ENCODE peak calls at places on chromosomes 3 and 15, in eight cellular contexts. H is endothelial cell; G is AG04450; E is omental fat pad; K is CD4-positive, alpha-beta T cell; X is MM.1S; R is foreskin fibroblast; O is glutamatergic neuron. M is an unnamed sample.

GRCh38 chr3:11661827-11662226 is 18.1 kb upstream of the VGLL4 start:
- DNase-seq in O (no peak), G (no peak), H (no peak), X (no peak), R (peak), K (no peak), E (no peak), M (no peak)

GRCh38 chr3:107740992-107741896 is 218.5 kb downstream of the BBX start:
- DNase-seq in E (no peak), H (no peak), X (peak), K (no peak), O (no peak), R (no peak), G (no peak), M (peak)

GRCh38 chr3:59016930-59017616 is 32.8 kb downstream of the CFAP20DC start:
- DNase-seq in K (no peak), H (no peak), R (no peak), O (no peak), G (no peak), E (no peak), X (no peak), M (no peak)

GRCh38 chr15:31270767-31271166 is 55.9 kb upstream of the KLF13 start:
- DNase-seq in X (no peak), G (no peak), R (no peak), K (no peak), H (no peak), E (peak), O (no peak), M (no peak)

GRCh38 chr15:61243984-61244593 is 15.0 kb upstream of the RORA start:
- DNase-seq in X (no peak), H (no peak), O (no peak), G (no peak), E (no peak), K (no peak), R (no peak), M (no peak)

GRCh38 chr15:90119367-90119766 is 17.1 kb upstream of the IDH2 start:
- DNase-seq in K (no peak), O (no peak), G (no peak), E (no peak), X (no peak), H (no peak), R (no peak), M (no peak)

GRCh38 chr3:168094580-168094876 is 1.2 kb downstream of the GOLIM4 start:
- DNase-seq in X (no peak), K (peak), H (no peak), G (no peak), R (no peak), E (no peak), O (peak), M (no peak)

GRCh38 chr3:50708620-50709019 is 33.9 kb downstream of the DOCK3 start:
- DNase-seq in G (no peak), H (no peak), X (no peak), K (no peak), R (no peak), E (no peak), O (no peak), M (no peak)

GRCh38 chr3:130975251-130975650 is 51.4 kb downstream of the ASTE1 start:
- DNase-seq in G (no peak), R (no peak), O (no peak), X (no peak), E (no peak), H (no peak), K (no peak), M (no peak)

GRCh38 chr3:140093742-140094141 is 158.8 kb downstream of the CLSTN2 start:
- DNase-seq in E (peak), H (no peak), K (no peak), O (no peak), G (peak), X (no peak), R (peak), M (peak)

GRCh38 chr3:127478922-127479321 is 111.6 kb downstream of the TPRA1 start:
- DNase-seq in G (no peak), X (no peak), O (no peak), H (no peak), R (no peak), E (no peak), K (no peak), M (no peak)

GRCh38 chr15:77864211-77865105 is 213.1 kb downstream of the TBC1D2B start:
- DNase-seq in G (no peak), O (no peak), E (no peak), R (no peak), K (no peak), X (no peak), H (no peak), M (no peak)

GRCh38 chr3:122572940-122573412 is 4.5 kb upstream of the PARP15 start:
- DNase-seq in X (no peak), R (peak), G (no peak), K (peak), E (no peak), H (no peak), O (no peak), M (no peak)

GRCh38 chr3:183265157-183265642 is 12.1 kb downstream of the B3GNT5 start:
- DNase-seq in O (no peak), R (no peak), K (no peak), X (no peak), E (no peak), H (peak), G (no peak), M (peak)

GRCh38 chr15:51403072-51403878 is 61.8 kb downstream of the GLDN start:
- DNase-seq in G (peak), E (no peak), H (no peak), X (peak), K (no peak), R (peak), O (no peak), M (peak)

GRCh38 chr3:127217594-127218456 is 24.9 kb downstream of the PRR23E start:
- DNase-seq in K (no peak), X (no peak), E (no peak), R (peak), G (no peak), O (no peak), H (no peak), M (no peak)

GRCh38 chr3:128499724-128500275 is 6.8 kb upstream of the GATA2 start:
- DNase-seq in R (no peak), X (no peak), O (no peak), H (no peak), E (no peak), K (no peak), G (no peak), M (no peak)

GRCh38 chr3:128497305-128498126 is 4.5 kb upstream of the GATA2 start:
- DNase-seq in X (peak), K (peak), H (peak), O (peak), R (no peak), G (no peak), E (no peak), M (no peak)

GRCh38 chr3:128496602-128497304 is 3.8 kb upstream of the GATA2 start:
- DNase-seq in X (no peak), G (no peak), R (no peak), H (peak), O (peak), E (no peak), K (no peak), M (no peak)

GRCh38 chr3:128498901-128499530 is 6.0 kb upstream of the GATA2 start:
- DNase-seq in K (no peak), E (no peak), G (no peak), H (no peak), R (no peak), O (no peak), X (no peak), M (no peak)

DNA sequence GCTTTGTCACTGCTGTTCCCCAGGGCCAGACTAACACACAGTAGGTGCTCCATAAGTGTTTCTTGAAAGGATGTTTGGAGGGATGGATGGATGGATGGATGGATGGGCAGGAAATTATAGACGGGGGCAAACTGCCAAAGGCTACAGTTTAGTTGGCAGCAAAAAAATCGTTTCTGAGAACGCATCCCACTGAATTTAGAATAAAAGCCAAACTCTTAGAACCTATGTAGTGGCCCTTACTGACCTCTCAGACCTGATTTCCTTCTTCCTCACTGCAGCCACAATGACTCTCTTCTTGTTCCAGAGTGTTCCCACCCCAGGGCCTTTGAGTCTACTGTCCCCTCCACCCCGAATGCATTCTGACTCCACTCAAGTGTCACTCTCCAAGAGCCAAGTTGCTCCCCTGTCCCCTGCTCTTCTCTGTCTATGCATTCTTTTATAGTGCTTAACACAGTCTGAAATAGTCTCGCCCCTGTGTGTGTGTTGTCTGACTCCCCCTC is 5.2 kb upstream of the GATA2 start:
- DNase-seq in H (no peak), X (no peak), G (no peak), O (no peak), R (no peak), E (no peak), K (no peak), M (no peak)
- TF ChIP-seq CTCF in H (no peak), X (no peak), G (no peak), O (no peak), R (no peak), E (no peak), K (no peak), M (no peak)

DNA sequence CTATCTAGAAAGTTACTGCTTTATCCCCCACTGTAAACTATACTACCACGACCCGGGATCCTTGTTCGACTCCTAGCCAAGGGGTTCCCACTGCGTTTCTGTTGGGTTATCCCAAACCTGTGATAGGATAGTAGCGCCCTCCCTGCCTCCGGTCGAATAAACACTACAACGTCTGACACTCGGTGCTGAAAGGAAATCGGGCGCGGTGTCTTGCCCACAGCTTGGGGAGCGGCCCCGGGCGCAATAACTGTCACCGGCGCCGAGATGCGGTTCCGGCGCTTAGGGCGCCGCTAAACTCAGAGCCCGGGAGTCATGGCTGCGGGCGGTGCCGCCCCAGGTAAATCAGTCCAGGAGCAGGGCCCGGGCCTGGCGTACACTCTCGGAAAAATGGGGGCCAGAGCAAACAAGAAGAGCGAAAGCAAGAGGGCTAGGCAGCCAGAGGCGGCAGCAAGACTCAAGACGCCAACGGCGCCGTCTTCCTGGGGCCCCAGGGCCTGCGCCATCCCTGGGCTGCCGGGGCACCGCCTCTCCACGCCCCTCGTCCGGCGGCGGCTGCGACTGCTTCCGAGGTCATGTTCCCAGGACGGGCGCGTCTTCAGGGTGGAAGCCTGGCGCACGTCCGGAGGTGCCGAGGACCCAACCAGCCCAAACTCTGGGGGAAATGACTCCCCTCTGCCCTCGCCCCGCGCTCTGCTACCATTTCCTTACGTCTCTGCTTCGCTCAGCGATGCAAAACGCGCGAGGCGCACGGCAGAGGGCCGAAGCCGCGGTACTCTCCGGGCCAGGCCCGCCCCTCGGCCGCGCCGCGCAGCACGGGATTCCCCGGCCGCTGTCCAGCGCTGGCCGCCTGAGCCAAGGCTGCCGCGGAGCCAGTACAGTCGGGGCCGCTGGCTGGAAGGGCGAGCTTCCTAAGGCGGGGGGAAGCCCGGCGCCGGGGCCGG is at the start of gene DUT:
- DNase-seq in X (peak), O (peak), R (peak), H (peak), E (peak), K (peak), G (peak), M (peak)
- TF ChIP-seq CTCF in X (peak), O (no peak), R (no peak), H (no peak), E (no peak), K (no peak), G (peak), M (no peak)

DNA sequence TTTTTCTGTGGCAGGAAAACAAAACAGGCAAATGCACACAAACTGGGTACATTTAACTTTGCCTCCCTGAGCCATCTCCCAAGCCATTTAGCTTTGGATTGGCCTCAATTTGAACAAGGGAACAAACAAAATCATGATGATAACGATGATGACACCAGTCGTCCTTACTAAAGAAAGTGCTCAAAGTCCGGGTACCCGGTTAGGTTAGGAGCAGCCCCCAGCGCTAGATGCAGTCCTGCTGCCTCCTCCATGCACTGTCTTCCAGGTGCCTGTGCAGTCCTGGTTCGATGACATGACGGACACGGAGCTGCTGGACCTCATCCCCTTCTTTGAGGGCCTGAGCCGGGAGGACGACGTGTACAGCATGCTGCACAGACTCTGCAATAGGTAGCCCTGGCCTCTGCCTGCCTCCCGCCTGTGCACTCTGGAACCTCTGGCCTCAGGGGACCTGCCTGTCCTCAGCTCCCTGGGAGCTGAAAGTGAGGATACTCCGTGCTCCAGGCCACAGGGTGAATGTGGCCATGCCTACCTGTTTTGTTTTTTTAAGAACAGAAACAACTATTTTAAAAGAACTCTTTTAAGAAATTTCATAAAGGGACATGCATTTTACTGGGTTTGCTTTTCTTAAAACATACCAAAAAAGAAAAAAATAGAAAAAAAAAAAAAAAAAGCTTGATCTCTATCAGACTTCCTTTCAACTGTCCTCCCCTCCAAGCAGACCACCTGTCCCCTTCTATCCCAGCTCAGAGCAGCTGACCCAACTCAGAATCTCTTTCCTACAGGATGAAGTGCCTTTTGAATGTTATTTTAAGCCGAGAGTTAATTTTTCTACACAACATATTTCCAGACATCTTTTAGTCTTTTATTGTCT is 9.9 kb upstream of the VILL start:
- DNase-seq in H (no peak), K (no peak), O (no peak), E (no peak), X (no peak), R (no peak), G (no peak), M (no peak)
- TF ChIP-seq CTCF in H (no peak), K (no peak), O (no peak), E (no peak), X (no peak), R (no peak), G (no peak), M (no peak)

GRCh38 chr3:25033407-25034029 is 394.5 kb upstream of the RARB start:
- DNase-seq in O (peak), K (no peak), G (no peak), R (no peak), E (no peak), H (peak), X (peak), M (no peak)
- TF ChIP-seq CTCF in O (peak), K (no peak), G (peak), R (peak), E (no peak), H (peak), X (peak), M (peak)

GRCh38 chr3:172033392-172033791 is 6.0 kb upstream of the FNDC3B start:
- DNase-seq in G (no peak), O (no peak), R (no peak), X (no peak), E (no peak), H (no peak), K (no peak), M (no peak)

GRCh38 chr3:172036541-172037215 is 2.7 kb upstream of the FNDC3B start:
- DNase-seq in O (no peak), K (no peak), G (no peak), E (no peak), X (no peak), R (no peak), H (no peak), M (no peak)

GRCh38 chr3:172031957-172032356 is 7.4 kb upstream of the FNDC3B start:
- DNase-seq in X (no peak), E (no peak), O (no peak), R (no peak), H (no peak), K (no peak), G (no peak), M (no peak)

GRCh38 chr3:172038823-172039222 is 555 bp upstream of the FNDC3B start:
- DNase-seq in E (no peak), R (peak), X (no peak), H (no peak), O (no peak), K (no peak), G (no peak), M (no peak)

DNA sequence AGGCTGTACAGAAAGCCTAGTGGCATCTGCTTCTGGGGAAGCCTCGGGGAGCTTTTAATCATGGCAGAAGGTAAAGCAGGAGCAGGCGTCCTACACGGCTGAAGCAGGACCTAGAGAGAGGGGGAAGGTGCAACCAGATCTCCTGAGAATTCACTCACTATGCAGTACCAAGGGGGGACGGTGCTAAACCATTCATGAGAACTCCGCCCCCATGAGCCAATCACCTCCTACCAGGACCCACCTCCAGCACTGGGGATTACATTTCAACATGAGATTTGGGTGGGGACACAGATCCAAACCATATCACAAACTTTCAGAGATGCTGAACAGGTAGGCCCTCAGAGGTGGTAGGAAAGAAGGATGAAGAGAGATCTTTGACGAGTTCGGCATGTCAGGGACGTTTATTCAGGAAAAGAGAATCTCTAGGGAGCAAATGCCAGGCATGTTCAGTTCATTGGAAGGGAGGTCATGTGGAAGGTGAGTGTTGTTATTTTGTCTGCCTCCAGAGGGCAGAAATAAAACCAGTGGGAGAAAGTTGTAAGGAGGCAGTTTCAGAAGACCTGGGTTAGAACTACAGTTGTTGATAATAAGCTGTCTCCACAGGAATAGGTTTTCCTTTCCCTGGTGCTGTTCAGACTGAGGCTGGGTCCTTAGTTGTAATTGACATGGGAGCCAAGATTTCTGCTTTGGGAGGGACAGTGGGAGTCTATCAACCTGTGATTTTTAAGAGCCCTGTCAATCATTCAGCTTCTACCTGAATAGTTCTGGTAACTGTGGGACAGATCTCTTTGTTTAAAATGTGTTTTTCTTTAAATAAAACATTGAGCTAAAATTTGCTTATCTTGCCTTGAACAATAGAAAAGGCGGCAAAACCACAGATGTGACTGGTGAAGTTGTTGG is 4.3 kb upstream of the FNDC3B start:
- DNase-seq in O (no peak), H (peak), K (no peak), X (peak), G (no peak), E (no peak), R (no peak), M (no peak)
- TF ChIP-seq CTCF in O (no peak), H (peak), K (peak), X (peak), G (peak), E (no peak), R (peak), M (peak)